ENCODE peak calls at places on chromosome 7, in four cellular contexts. L is H54; G is stimulated activated naive CD8-positive, alpha-beta T cell treated with anti-CD3 and anti-CD28 coated beads, Interleukin-15, amount 100 ng/mL, for 72 hours; U is NCI-H460. P is an unnamed sample.

GRCh38 chr7:18509491-18509890 is 13.9 kb downstream of the HDAC9 start:
- DNase-seq in U (no peak), G (no peak), L (no peak), P (no peak)

GRCh38 chr7:73749931-73750776 is 11.6 kb upstream of the ABHD11 start:
- DNase-seq in G (no peak), U (no peak), L (no peak), P (no peak)

GRCh38 chr7:107581387-107582013 is 1.5 kb downstream of the BCAP29 start:
- DNase-seq in L (no peak), G (no peak), U (no peak), P (no peak)

GRCh38 chr7:132504851-132505250 is 71.4 kb downstream of the PLXNA4 start:
- DNase-seq in L (no peak), U (no peak), G (no peak), P (no peak)

GRCh38 chr7:93626869-93627268 is 52.3 kb upstream of the CALCR start:
- DNase-seq in L (no peak), U (no peak), G (no peak), P (no peak)

GRCh38 chr7:101391991-101392390 is 29.3 kb downstream of the COL26A1 start:
- DNase-seq in G (no peak), L (no peak), U (no peak), P (no peak)

GRCh38 chr7:159096736-159097581 is 47.7 kb downstream of the VIPR2 start:
- DNase-seq in U (no peak), G (no peak), L (no peak), P (no peak)

GRCh38 chr7:28872226-28872625 is 85.9 kb downstream of the TRIL start:
- DNase-seq in L (no peak), G (no peak), U (no peak), P (no peak)

GRCh38 chr7:148042935-148043334 is 547.6 kb upstream of the C7orf33 start:
- DNase-seq in U (no peak), L (no peak), G (no peak), P (no peak)

GRCh38 chr7:156473476-156474240 is 166.9 kb upstream of the RNF32 start:
- DNase-seq in G (peak), U (peak), L (peak), P (no peak)

GRCh38 chr7:82335001-82335400 is 108.6 kb downstream of the CACNA2D1 start:
- DNase-seq in U (no peak), G (no peak), L (no peak), P (no peak)

GRCh38 chr7:74275401-74275881 is 13.8 kb upstream of the CLIP2 start:
- DNase-seq in L (no peak), U (no peak), G (no peak), P (no peak)

GRCh38 chr7:46512901-46513431 is 591.9 kb upstream of the IGFBP3 start:
- DNase-seq in L (no peak), G (no peak), U (peak), P (no peak)

P was measured in T-helper 2 cell treated with Interferon-gamma antibody and Interleukin-4, amounts not matched to agents 5 μg/mL and 100 μg/mL, for 36 hours.